ENCODE peak calls at places on chromosomes 2 and 18, in nine cellular contexts. Q is left lung, S is kidney, Z is right cardiac atrium, P is upper lobe of right lung, G is uterus, E is heart right ventricle, O is colonic mucosa, D is cardiac muscle cell. B is an unnamed sample.

GRCh38 chr2:162146906-162147305 is 5.1 kb downstream of the GCG start:
- DNase-seq in Q (no peak), S (no peak), Z (no peak), P (no peak), G (no peak), E (no peak), O (no peak), D (no peak), B (no peak)

GRCh38 chr18:57004366-57005121 is 142.3 kb upstream of the BOD1L2 start:
- DNase-seq in Q (no peak), S (no peak), Z (no peak), P (no peak), G (no peak), E (no peak), O (no peak), D (peak), B (no peak)

GRCh38 chr2:217827430-217828201 is 175.2 kb downstream of the TNS1 start:
- DNase-seq in Q (peak), S (peak), Z (peak), P (peak), G (no peak), E (peak), O (no peak), D (peak), B (no peak)

GRCh38 chr2:5692561-5693287 is 540 bp downstream of the SOX11 start:
- DNase-seq in Q (peak), S (peak), Z (peak), P (no peak), G (no peak), E (peak), O (no peak), D (peak), B (no peak)

GRCh38 chr2:169702979-169703378 is 8.7 kb downstream of the PHOSPHO2 start:
- DNase-seq in Q (no peak), S (no peak), Z (no peak), P (no peak), G (no peak), E (no peak), O (no peak), D (no peak), B (no peak)

GRCh38 chr2:67945976-67946375 is 116.8 kb downstream of the C1D start:
- DNase-seq in Q (no peak), S (no peak), Z (no peak), P (no peak), G (no peak), E (no peak), O (no peak), D (peak), B (no peak)

GRCh38 chr2:40093036-40093673 is 314.1 kb upstream of the THUMPD2 start:
- DNase-seq in Q (no peak), S (no peak), Z (no peak), P (no peak), G (no peak), E (no peak), O (no peak), D (peak), B (peak)

GRCh38 chr2:191206613-191207471 is 38.4 kb upstream of the MYO1B start:
- DNase-seq in Q (no peak), S (no peak), Z (peak), P (no peak), G (no peak), E (no peak), O (no peak), D (no peak), B (no peak)

GRCh38 chr2:38074047-38074774 is 1.7 kb downstream of the CYP1B1 start:
- DNase-seq in Q (peak), S (peak), Z (peak), P (peak), G (peak), E (no peak), O (no peak), D (peak), B (peak)

GRCh38 chr2:214543386-214543955 is 132.6 kb downstream of the VWC2L start:
- DNase-seq in Q (no peak), S (no peak), Z (no peak), P (no peak), G (no peak), E (no peak), O (no peak), D (no peak), B (no peak)

GRCh38 chr2:58896600-58896999 is 655.5 kb upstream of the FANCL start:
- DNase-seq in Q (no peak), S (no peak), Z (no peak), P (no peak), G (no peak), E (no peak), O (no peak), D (no peak), B (no peak)

GRCh38 chr2:27765621-27766286 is 5.8 kb upstream of the MRPL33 start:
- DNase-seq in Q (peak), S (peak), Z (peak), P (peak), G (peak), E (peak), O (peak), D (peak), B (no peak)

GRCh38 chr18:78376036-78376435 is 603.6 kb upstream of the SALL3 start:
- DNase-seq in Q (no peak), S (no peak), Z (no peak), P (no peak), G (no peak), E (no peak), O (no peak), D (no peak), B (peak)

GRCh38 chr2:160735696-160736095 is 242.1 kb upstream of the RBMS1 start:
- DNase-seq in Q (no peak), S (no peak), Z (no peak), P (no peak), G (no peak), E (no peak), O (no peak), D (no peak), B (no peak)

GRCh38 chr2:210593166-210593565 is 36.8 kb downstream of the CPS1 start:
- DNase-seq in Q (no peak), S (no peak), Z (no peak), P (no peak), G (no peak), E (no peak), O (no peak), D (no peak), B (no peak)

GRCh38 chr2:160156084-160156483 is 44.0 kb downstream of the ITGB6 start:
- DNase-seq in Q (no peak), S (no peak), Z (no peak), P (no peak), G (no peak), E (no peak), O (no peak), D (no peak), B (peak)

GRCh38 chr18:40962784-40963183 is 992.2 kb upstream of the PIK3C3 start:
- DNase-seq in Q (no peak), S (no peak), Z (no peak), P (no peak), G (no peak), E (no peak), O (no peak), D (no peak), B (no peak)

GRCh38 chr2:11395971-11396689 is 51.7 kb upstream of the ROCK2 start:
- DNase-seq in Q (no peak), S (no peak), Z (no peak), P (no peak), G (no peak), E (no peak), O (no peak), D (no peak), B (no peak)

GRCh38 chr2:184564092-184564491 is 34.2 kb upstream of the ZNF804A start:
- DNase-seq in Q (no peak), S (no peak), Z (no peak), P (no peak), G (no peak), E (no peak), O (no peak), D (no peak), B (no peak)

GRCh38 chr2:12555012-12555645 is 161.6 kb upstream of the TRIB2 start:
- DNase-seq in Q (no peak), S (no peak), Z (no peak), P (no peak), G (no peak), E (no peak), O (no peak), D (peak), B (peak)

GRCh38 chr2:173948198-173948597 is 17.0 kb downstream of the SP3 start:
- DNase-seq in Q (no peak), S (no peak), Z (no peak), P (no peak), G (no peak), E (no peak), O (no peak), D (no peak), B (no peak)

GRCh38 chr2:10914272-10914693 is 2.5 kb downstream of the KCNF1 start:
- DNase-seq in Q (no peak), S (no peak), Z (no peak), P (peak), G (no peak), E (no peak), O (peak), D (no peak), B (peak)

GRCh38 chr18:12287684-12288405 is 20.2 kb upstream of the TUBB6 start:
- DNase-seq in Q (peak), S (peak), Z (peak), P (peak), G (peak), E (peak), O (peak), D (peak), B (peak)

GRCh38 chr18:38174594-38174993 is 609.0 kb upstream of the CELF4 start:
- DNase-seq in Q (no peak), S (no peak), Z (no peak), P (no peak), G (no peak), E (no peak), O (no peak), D (no peak), B (no peak)

GRCh38 chr2:8627019-8627691 is 54.7 kb upstream of the ID2 start:
- DNase-seq in Q (no peak), S (peak), Z (peak), P (no peak), G (no peak), E (no peak), O (peak), D (no peak), B (no peak)

GRCh38 chr2:222480497-222480896 is 56.2 kb downstream of the SGPP2 start:
- DNase-seq in Q (no peak), S (no peak), Z (no peak), P (no peak), G (no peak), E (no peak), O (no peak), D (peak), B (no peak)

GRCh38 chr2:70008290-70008689 is 46.9 kb upstream of the ASPRV1 start:
- DNase-seq in Q (no peak), S (no peak), Z (no peak), P (no peak), G (no peak), E (no peak), O (no peak), D (no peak), B (no peak)

GRCh38 chr2:65691816-65692215 is 259.4 kb upstream of the SPRED2 start:
- DNase-seq in Q (no peak), S (no peak), Z (no peak), P (no peak), G (no peak), E (no peak), O (no peak), D (no peak), B (no peak)

GRCh38 chr2:100877555-100877954 is 57.6 kb downstream of the NPAS2 start:
- DNase-seq in Q (no peak), S (no peak), Z (no peak), P (no peak), G (no peak), E (no peak), O (no peak), D (peak), B (no peak)

GRCh38 chr2:13714466-13714865 is 918.1 kb upstream of the LRATD1 start:
- DNase-seq in Q (no peak), S (no peak), Z (no peak), P (no peak), G (no peak), E (no peak), O (no peak), D (no peak), B (no peak)

DNA sequence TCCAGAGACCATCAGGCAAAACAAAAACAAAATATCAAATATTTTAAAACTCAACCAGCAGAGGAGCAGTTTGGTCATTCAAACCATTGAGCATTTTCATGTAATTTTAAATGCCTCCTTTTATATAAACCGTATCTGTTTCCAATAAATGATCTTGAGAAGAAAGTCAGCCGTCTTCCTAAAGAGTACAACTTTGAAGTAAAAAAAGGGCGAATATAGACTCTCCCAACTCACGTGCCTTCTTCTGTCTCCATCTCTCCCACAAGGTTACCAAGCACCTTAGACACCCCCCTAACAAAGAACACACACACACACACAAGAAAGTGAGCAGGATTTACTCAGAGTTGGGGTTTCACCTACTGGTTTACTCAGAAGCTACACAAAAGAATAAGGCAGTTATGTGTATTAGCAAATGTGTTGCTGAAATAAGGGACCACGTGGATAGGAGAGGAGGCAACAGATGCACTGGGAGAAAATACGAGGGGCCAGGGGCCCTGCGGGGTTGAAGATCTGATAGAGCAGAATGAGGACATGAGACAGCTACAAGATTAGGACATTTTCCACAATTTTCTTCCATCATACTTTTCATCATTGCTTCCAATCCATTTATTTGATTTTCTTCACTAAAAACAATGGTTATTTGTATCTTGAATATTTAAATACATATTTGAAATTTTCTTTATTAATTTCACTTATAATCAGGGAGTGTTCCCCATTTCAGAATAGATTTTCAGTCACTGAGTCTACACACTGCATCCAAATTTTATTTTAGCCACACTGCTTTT is 45.0 kb downstream of the EVA1A start:
- DNase-seq in Q (no peak), S (no peak), Z (no peak), P (no peak), G (no peak), E (no peak), O (no peak), D (no peak), B (no peak)
- H3K4me3 ChIP-seq in Q (no peak), S (no peak), Z (no peak), P (no peak), G (no peak), E (no peak), O (no peak), D (no peak), B (no peak)

DNA sequence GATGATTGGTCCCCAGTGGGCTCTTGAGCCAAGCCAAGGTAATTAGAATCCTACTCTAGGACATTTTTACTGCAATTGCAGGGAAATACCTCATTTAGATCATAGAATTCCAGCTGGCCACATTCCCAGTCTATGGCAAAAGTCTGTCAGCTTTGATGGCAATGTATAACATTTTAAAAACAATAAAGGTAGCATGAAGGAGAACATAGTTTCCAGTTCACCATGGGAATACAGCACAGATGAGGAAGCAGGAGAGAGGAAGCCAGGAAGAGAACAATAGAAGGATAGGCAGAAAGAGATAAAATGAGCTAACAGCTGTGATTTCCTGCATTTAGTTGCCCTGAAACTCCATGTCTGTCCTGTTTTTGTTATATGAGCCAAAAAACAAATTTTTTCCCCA is 897.3 kb upstream of the DDX18 start:
- DNase-seq in Q (no peak), S (no peak), Z (no peak), P (no peak), G (no peak), E (no peak), O (no peak), D (no peak), B (no peak)
- H3K4me3 ChIP-seq in Q (no peak), S (no peak), Z (no peak), P (no peak), G (no peak), E (no peak), O (no peak), D (no peak), B (no peak)

GRCh38 chr2:98488252-98488651 is 43.6 kb downstream of the INPP4A start:
- DNase-seq in Q (no peak), S (no peak), Z (no peak), P (no peak), G (no peak), E (no peak), O (no peak), D (no peak), B (no peak)
- H3K4me3 ChIP-seq in Q (no peak), S (no peak), Z (no peak), P (no peak), G (no peak), E (no peak), O (no peak), D (no peak), B (no peak)

GRCh38 chr2:172098650-172099471 is 3.8 kb downstream of the DLX2 start:
- DNase-seq in Q (peak), S (peak), Z (no peak), P (no peak), G (no peak), E (no peak), O (no peak), D (peak), B (peak)

GRCh38 chr2:172101707-172102158 is 967 bp downstream of the DLX2 start:
- DNase-seq in Q (peak), S (peak), Z (no peak), P (no peak), G (no peak), E (no peak), O (no peak), D (no peak), B (peak)

GRCh38 chr2:172101008-172101706 is 1.5 kb downstream of the DLX2 start:
- DNase-seq in Q (no peak), S (peak), Z (no peak), P (no peak), G (no peak), E (no peak), O (no peak), D (no peak), B (peak)

GRCh38 chr2:172099472-172100079 is 3.1 kb downstream of the DLX2 start:
- DNase-seq in Q (no peak), S (no peak), Z (no peak), P (no peak), G (no peak), E (no peak), O (no peak), D (no peak), B (no peak)

DNA sequence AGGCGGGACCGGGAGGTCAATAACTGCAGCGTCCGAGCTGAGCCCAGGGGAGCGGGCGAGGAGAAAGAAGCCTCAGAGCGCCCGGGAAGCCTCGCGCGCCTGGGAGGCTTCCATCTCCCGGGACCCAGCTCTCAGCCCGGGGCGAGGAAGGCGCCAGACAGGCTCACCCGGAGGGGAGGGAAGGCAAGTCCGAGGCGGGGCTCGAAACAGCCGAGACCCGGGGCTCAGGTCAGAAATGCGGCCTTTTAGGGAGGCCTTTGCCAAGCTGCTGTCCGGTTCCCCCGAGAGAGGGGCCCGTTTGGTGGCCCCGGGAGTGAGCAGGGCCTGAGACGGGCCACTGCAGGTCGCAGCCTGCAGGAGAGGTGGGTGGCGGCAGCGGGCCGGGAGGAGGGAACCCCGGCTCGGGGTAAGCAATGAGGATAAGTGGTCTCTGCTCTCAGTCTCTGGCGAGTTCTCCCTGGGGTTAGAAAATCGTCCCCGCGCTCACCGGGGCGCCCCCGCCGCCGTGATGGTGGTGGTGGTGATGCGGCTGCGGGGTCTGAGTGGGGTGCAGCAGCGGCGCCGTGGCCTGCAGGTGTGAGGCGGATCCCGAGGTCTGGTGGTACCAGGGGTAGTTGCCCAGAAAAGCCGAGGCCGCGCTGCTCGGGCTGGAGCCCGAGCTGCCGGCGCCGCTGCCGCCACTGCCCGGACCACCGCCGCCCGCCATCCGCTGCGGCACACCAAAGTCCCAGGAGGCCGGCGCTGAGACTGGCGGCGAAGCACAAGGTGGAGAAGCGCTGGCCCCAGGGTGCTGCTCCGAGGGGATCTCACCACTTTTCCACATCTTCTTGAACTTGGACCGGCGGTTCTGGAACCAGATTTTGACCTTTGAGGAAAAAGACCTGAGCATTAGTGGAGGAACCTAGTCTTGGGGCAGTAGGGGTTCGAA is 2.4 kb downstream of the DLX2 start:
- DNase-seq in Q (no peak), S (peak), Z (no peak), P (no peak), G (no peak), E (no peak), O (no peak), D (no peak), B (peak)
- H3K4me3 ChIP-seq in Q (no peak), S (no peak), Z (no peak), P (no peak), G (no peak), E (no peak), O (no peak), D (peak), B (peak)

GRCh38 chr2:121520641-121520994 is 10.1 kb upstream of the RNU4ATAC start:
- DNase-seq in Q (no peak), S (no peak), Z (no peak), P (no peak), G (no peak), E (no peak), O (no peak), D (no peak), B (peak)

GRCh38 chr2:121521359-121521758 is 9.3 kb upstream of the RNU4ATAC start:
- DNase-seq in Q (no peak), S (no peak), Z (no peak), P (no peak), G (no peak), E (no peak), O (no peak), D (no peak), B (peak)

GRCh38 chr2:121529439-121530209 is 1.1 kb upstream of the RNU4ATAC start:
- DNase-seq in Q (no peak), S (peak), Z (peak), P (no peak), G (peak), E (peak), O (peak), D (peak), B (peak)

GRCh38 chr2:121527009-121527682 is 3.5 kb upstream of the RNU4ATAC start:
- DNase-seq in Q (no peak), S (no peak), Z (no peak), P (no peak), G (no peak), E (no peak), O (no peak), D (peak), B (no peak)

GRCh38 chr2:121524650-121525425 is 5.8 kb upstream of the RNU4ATAC start:
- DNase-seq in Q (no peak), S (no peak), Z (peak), P (no peak), G (no peak), E (no peak), O (no peak), D (peak), B (peak)
- H3K4me3 ChIP-seq in Q (no peak), S (no peak), Z (no peak), P (no peak), G (no peak), E (no peak), O (no peak), D (no peak), B (no peak)

DNA sequence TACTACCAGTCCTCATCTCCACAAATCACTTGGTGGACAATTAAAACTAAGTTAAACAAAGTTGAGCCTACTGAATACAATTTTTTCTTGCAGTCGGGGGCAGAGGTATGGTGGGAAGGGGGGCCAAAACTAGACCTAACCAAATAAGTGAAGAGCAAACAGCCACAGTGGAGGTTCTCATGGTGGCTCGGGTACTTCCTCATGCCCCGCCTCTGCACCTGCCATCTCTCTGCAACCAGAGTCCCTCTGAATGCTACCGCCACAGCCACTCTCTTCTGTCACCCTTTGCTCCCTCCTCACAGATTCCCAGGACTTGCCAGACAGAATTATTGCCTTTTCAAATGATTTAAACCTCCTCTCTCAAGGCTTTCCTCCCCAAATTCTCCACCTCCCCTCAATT is 204.2 kb downstream of the TMEM247 start:
- DNase-seq in Q (no peak), S (no peak), Z (no peak), P (no peak), G (no peak), E (no peak), O (no peak), D (no peak), B (no peak)
- H3K4me3 ChIP-seq in Q (no peak), S (no peak), Z (no peak), P (no peak), G (no peak), E (no peak), O (no peak), D (no peak), B (no peak)